ENCODE peak calls at places on chromosomes 11 and 22, in ten cellular contexts. Q is activated CD8-positive, alpha-beta T cell treated with anti-CD3 and anti-CD28 coated beads for 36 hours; H is BJ; W is fibroblast of mammary gland; T is IMR-90; O is epithelial cell of esophagus; Z is heart right ventricle; D is Caco-2; M is suprapubic skin; L is A673. J is an unnamed sample.

GRCh38 chr22:30078320-30079311 is 1.6 kb upstream of the HORMAD2 start:
- DNase-seq in T (no peak), O (peak), D (no peak), Z (no peak), M (no peak), W (no peak), Q (peak), H (no peak), L (peak), J (peak)

GRCh38 chr22:42881982-42882656 is 25.0 kb upstream of the ARFGAP3 start:
- DNase-seq in H (no peak), L (no peak), D (no peak), O (no peak), Q (no peak), W (no peak), M (no peak), T (no peak), Z (no peak), J (no peak)

GRCh38 chr11:131109256-131109655 is 193.0 kb upstream of the SNX19 start:
- DNase-seq in D (no peak), L (no peak), M (no peak), Z (no peak), T (peak), O (peak), H (peak), W (peak), Q (no peak), J (no peak)

GRCh38 chr11:27614092-27614491 is 86.2 kb downstream of the BDNF start:
- DNase-seq in H (no peak), D (no peak), O (no peak), T (no peak), L (no peak), W (no peak), M (no peak), Z (no peak), Q (no peak), J (no peak)

GRCh38 chr11:126662055-126662790 is 306.7 kb downstream of the ST3GAL4 start:
- DNase-seq in Q (no peak), M (no peak), L (no peak), H (no peak), T (no peak), Z (no peak), O (peak), D (no peak), W (no peak), J (no peak)

GRCh38 chr11:108069947-108070346 is 51.4 kb upstream of the ACAT1 start:
- DNase-seq in H (peak), O (no peak), Z (no peak), M (no peak), T (peak), L (peak), D (no peak), Q (no peak), W (peak), J (no peak)

GRCh38 chr11:18371279-18371678 is 23.1 kb upstream of the LDHA start:
- DNase-seq in D (no peak), H (no peak), M (no peak), W (no peak), O (no peak), Z (no peak), Q (no peak), L (no peak), T (no peak), J (no peak)

GRCh38 chr11:75025561-75025960 is 36.8 kb downstream of the NEU3 start:
- DNase-seq in H (no peak), T (no peak), W (no peak), D (no peak), M (no peak), Q (no peak), L (no peak), Z (no peak), O (no peak), J (no peak)

GRCh38 chr11:115452245-115452644 is 52.0 kb downstream of the CADM1 start:
- DNase-seq in M (no peak), L (no peak), D (no peak), Q (no peak), O (no peak), W (no peak), Z (no peak), T (no peak), H (no peak), J (no peak)

GRCh38 chr11:59069082-59069481 is 17.0 kb upstream of the GLYATL1B start:
- DNase-seq in D (no peak), Q (no peak), O (peak), L (no peak), W (no peak), Z (no peak), H (no peak), T (peak), M (no peak), J (no peak)

GRCh38 chr22:17501679-17502285 is 61.5 kb upstream of the SLC25A18 start:
- DNase-seq in M (no peak), H (peak), Z (no peak), W (peak), O (peak), L (peak), D (peak), T (peak), Q (peak), J (peak)

GRCh38 chr11:122085264-122085663 is 30.8 kb downstream of the BLID start:
- DNase-seq in W (peak), H (peak), L (peak), M (no peak), D (no peak), O (peak), T (peak), Z (no peak), Q (no peak), J (no peak)

GRCh38 chr22:32590556-32590955 is 115.9 kb downstream of the FBXO7 start:
- DNase-seq in L (no peak), D (no peak), Z (no peak), W (peak), H (no peak), T (peak), M (no peak), Q (no peak), O (peak), J (no peak)

GRCh38 chr22:26367402-26368245 is 61.4 kb upstream of the ASPHD2 start:
- DNase-seq in W (peak), Q (peak), H (no peak), L (peak), Z (no peak), D (peak), T (peak), M (no peak), O (peak), J (peak)

GRCh38 chr11:62925745-62926668 is 4.8 kb upstream of the CHRM1 start:
- DNase-seq in Q (peak), M (no peak), T (no peak), O (no peak), H (no peak), D (no peak), W (no peak), Z (no peak), L (no peak), J (no peak)

GRCh38 chr11:12245091-12245490 is 132.3 kb upstream of the PARVA start:
- DNase-seq in O (no peak), W (peak), L (no peak), D (no peak), T (no peak), Z (peak), M (no peak), Q (no peak), H (no peak), J (no peak)

GRCh38 chr11:34425863-34426262 is 12.9 kb upstream of the CAT start:
- DNase-seq in Q (no peak), M (no peak), H (peak), Z (no peak), L (peak), D (no peak), W (peak), T (no peak), O (no peak), J (no peak)

GRCh38 chr22:17368727-17369552 is at the start of gene CECR2:
- DNase-seq in L (peak), O (no peak), W (no peak), Q (no peak), D (peak), H (no peak), M (peak), Z (peak), T (no peak), J (peak)

GRCh38 chr11:19938051-19938856 is 222.0 kb downstream of the DBX1 start:
- DNase-seq in D (peak), W (peak), H (no peak), L (peak), M (no peak), O (peak), T (peak), Z (peak), Q (peak), J (peak)

GRCh38 chr11:16191212-16191851 is 165.0 kb downstream of the SOX6 start:
- DNase-seq in W (no peak), O (peak), T (peak), Q (no peak), M (no peak), D (no peak), Z (no peak), L (no peak), H (no peak), J (no peak)
- TF ChIP-seq CTCF in W (no peak), O (no peak), T (no peak), Q (no peak), M (no peak), D (peak), Z (no peak), L (peak), H (no peak), J (no peak)

GRCh38 chr11:64870176-64870892 is 8.1 kb downstream of the EHD1 start:
- DNase-seq in T (peak), D (peak), H (no peak), W (peak), Z (peak), M (no peak), O (peak), L (no peak), Q (no peak), J (peak)

GRCh38 chr11:64867748-64868462 is 10.5 kb downstream of the EHD1 start:
- DNase-seq in T (no peak), D (no peak), Q (no peak), O (peak), M (no peak), Z (no peak), W (no peak), H (no peak), L (no peak), J (no peak)

GRCh38 chr11:64868904-64869570 is 9.4 kb downstream of the EHD1 start:
- DNase-seq in W (peak), L (no peak), M (no peak), H (no peak), Q (no peak), D (no peak), Z (no peak), O (peak), T (peak), J (peak)

GRCh38 chr11:64870893-64871849 is 7.2 kb downstream of the EHD1 start:
- DNase-seq in O (no peak), Z (no peak), M (no peak), Q (no peak), D (peak), H (no peak), T (no peak), L (no peak), W (no peak), J (peak)

DNA sequence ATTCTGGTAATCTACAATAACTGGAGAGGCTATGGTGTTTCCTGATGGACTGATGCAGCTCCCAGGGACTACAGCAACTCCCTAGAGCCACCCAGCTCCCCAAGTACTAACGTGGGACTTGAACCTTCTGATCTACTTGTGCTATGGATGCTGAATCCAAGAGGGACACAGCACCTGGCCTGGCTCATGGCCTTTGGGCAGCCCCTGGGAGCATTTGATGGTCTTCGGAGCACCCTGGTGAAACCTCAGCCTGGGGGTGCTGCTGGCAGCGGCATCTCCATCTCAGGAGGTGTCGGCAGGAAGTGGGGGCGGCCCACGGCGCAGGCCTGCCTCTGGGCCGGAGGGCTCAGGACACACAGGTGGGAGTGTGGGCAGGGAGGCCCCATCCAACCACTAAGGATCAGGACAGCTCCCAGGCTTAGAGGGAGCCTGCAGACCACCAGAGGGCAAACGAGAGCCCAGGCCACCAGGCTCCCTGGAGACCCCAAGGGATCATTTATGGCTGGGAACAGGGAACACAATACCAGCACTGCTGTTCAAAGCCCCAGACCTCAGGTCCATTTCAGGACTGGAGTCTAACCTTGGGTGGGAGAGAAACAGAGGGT is 8.7 kb downstream of the EHD1 start:
- DNase-seq in W (no peak), L (peak), H (no peak), M (no peak), Z (no peak), T (no peak), D (no peak), O (no peak), Q (no peak), J (no peak)
- TF ChIP-seq CTCF in W (peak), L (peak), H (peak), M (no peak), Z (peak), T (peak), D (no peak), O (no peak), Q (peak), J (peak)

DNA sequence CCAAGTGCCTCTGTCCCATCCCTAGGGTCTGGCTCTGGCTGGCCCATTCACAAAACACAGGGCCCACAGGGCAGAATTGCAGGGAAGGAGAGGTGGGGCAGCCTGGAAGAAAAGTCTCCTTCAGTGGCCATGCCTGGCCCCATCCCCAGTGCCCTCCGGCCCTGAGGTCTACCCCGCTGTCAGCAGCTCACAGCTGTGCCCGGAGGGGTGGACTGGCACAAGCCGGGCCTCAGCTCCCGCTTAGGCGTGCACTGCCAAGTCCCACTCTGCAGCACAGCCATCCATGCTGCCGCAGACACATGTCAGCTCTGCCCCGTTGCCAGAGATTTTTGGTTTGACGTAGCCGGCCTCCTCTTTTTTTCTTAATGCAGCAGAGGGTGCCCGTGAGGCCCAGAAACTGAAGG is 3.9 kb upstream of the SCN2B start:
- DNase-seq in H (no peak), D (no peak), M (no peak), T (no peak), Z (peak), L (peak), Q (peak), O (peak), W (no peak), J (no peak)
- TF ChIP-seq CTCF in H (no peak), D (no peak), M (no peak), T (no peak), Z (no peak), L (no peak), Q (no peak), O (peak), W (no peak), J (no peak)

DNA sequence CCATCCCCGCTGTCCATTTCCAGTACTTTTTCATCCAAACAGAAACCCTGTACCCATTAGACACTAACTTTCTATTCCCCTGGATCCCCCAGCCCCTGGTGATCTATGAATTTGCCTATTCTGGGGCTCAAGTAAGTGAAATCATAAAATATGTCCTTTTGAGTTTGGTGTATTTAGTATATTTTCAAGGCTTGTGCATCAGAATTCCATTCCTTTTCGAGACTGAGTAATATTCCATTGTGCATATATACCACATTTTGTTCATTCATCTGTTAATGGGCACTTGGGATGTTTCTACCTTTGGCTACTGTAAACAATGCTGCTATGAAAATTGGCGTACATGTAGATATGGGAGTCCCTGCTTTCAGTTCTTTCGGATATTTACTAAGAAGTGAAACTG is 16.0 kb downstream of the APLP2 start:
- DNase-seq in Q (no peak), Z (no peak), O (no peak), H (no peak), T (no peak), M (no peak), W (no peak), L (no peak), D (no peak), J (no peak)
- TF ChIP-seq CTCF in Q (no peak), Z (no peak), O (no peak), H (no peak), T (no peak), M (no peak), W (no peak), L (no peak), D (no peak), J (no peak)

GRCh38 chr11:96241351-96241841 is 101.6 kb downstream of the MAML2 start:
- DNase-seq in L (peak), O (no peak), W (no peak), T (no peak), M (no peak), D (peak), Z (no peak), Q (no peak), H (no peak), J (no peak)
- TF ChIP-seq CTCF in L (peak), O (no peak), W (no peak), T (peak), M (no peak), D (peak), Z (no peak), Q (peak), H (no peak), J (no peak)

DNA sequence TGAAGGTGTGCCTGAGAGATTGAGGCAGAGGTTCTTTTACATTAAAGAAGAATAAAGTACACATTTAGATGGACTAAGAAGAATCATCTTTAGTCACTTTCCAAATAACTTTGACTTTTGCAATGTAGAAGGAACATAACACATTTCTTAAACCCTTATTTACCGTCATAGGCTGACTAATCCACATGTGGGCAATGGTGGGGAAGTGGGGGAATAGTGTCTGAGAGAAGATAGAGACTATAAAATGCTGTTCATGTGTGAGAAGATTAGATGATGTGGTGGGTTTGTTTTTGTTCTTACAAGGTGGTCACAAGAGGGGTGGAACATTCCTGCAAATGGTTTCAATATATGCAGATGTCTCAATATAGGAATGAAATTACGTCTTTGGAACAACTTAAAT is 1.8 kb downstream of the MS4A4A start:
- DNase-seq in L (no peak), H (no peak), O (no peak), Z (no peak), M (no peak), T (no peak), D (no peak), W (no peak), Q (no peak), J (no peak)
- TF ChIP-seq CTCF in L (no peak), H (no peak), O (no peak), Z (no peak), M (no peak), T (no peak), D (no peak), W (no peak), Q (no peak), J (no peak)

DNA sequence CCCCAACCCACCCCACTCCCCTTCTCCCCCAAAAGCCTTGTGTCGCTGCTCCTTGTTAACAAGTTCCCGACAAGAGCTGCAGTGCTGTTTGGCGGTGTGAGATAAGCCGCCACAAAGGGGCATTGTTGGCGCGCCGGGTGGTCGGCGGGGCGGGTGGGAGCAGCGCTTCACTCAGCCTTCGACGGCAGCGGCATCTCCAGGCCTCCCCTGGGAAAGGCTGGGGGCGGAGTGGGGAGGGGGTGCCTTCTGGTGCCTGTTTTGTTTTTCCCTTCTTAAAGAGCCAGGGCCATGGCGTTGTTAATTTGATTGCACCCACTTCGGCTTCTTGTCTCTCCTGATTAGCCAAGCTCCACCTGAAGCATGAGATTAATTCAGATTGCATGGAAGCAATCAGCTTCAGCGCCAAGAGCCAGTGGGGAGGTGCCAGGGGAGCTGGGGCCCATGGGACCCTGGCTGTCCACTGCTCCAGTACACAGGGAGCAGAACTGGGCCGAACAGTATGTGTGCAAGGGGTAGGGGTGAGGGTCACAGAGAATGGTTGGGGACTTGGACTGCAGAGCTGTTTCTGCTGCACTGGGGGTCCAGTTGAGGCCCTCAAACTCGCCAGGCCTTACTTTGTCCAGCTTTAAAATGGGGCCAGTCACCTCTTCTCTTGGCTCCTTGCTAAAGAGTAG is 165.1 kb downstream of the CEP164 start:
- DNase-seq in O (no peak), Z (no peak), H (no peak), L (peak), W (no peak), D (no peak), Q (no peak), T (no peak), M (no peak), J (no peak)
- TF ChIP-seq CTCF in O (no peak), Z (no peak), H (no peak), L (no peak), W (no peak), D (no peak), Q (no peak), T (no peak), M (no peak), J (no peak)

GRCh38 chr11:843086-843704 is 543 bp downstream of the TSPAN4 start:
- DNase-seq in Z (peak), M (no peak), L (no peak), D (no peak), Q (no peak), H (no peak), W (no peak), O (no peak), T (no peak), J (no peak)
- TF ChIP-seq CTCF in Z (no peak), M (no peak), L (no peak), D (no peak), Q (peak), H (no peak), W (no peak), O (no peak), T (no peak), J (no peak)

DNA sequence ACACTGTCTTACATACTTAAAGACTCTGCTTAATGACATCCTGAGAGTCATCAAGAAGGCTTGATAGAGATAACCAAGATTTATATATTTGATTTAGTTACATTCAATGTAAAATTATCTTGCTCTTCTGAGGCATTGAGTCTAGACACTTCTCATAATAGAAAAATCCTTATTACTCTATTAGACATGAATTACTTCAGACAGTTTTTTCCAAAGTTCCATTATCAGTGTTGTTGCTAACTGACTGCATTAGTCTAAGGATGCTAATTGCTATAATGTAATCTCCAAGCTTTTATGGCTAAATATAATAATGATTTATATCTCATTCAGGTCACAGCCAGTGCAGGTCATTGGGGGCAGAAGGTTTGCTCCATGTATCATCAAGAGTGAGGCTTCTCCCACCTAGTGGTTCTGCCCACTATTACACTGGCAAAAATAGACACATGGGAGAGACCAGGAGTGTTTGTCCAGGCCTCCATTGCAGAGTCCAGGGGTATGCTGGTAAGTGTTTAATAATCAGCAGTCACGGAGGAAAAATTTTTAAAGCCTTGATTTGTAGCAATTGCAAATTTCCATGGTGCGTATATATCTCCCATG is 377.2 kb upstream of the DDI1 start:
- DNase-seq in D (peak), L (peak), Z (no peak), W (peak), H (no peak), T (no peak), Q (no peak), O (no peak), M (no peak), J (no peak)
- TF ChIP-seq CTCF in D (peak), L (peak), Z (no peak), W (peak), H (peak), T (peak), Q (no peak), O (no peak), M (no peak), J (no peak)

GRCh38 chr11:70503878-70504240 is 105.5 kb downstream of the CTTN start:
- DNase-seq in Z (no peak), H (no peak), T (no peak), D (peak), Q (no peak), O (no peak), M (no peak), W (no peak), L (no peak), J (no peak)
- TF ChIP-seq CTCF in Z (no peak), H (no peak), T (peak), D (peak), Q (no peak), O (no peak), M (no peak), W (no peak), L (peak), J (no peak)

J was measured in GM13976.